ENCODE peak calls at places on chromosomes 16 and 17, in seven cellular contexts. One of them, this sample, is unnamed.

GRCh38 chr17:38421224-38421841 is 6.9 kb upstream of the ARHGAP23 start:
- DNase-seq in ACHN: no peak
- DNase-seq in pancreas: no peak
- DNase-seq in BJ: peak
- DNase-seq in NCI-H187 treated with DMSO at 0.1 percent for 48 hours: no peak
- DNase-seq in NCI-H2081: no peak
- DNase-seq in activated CD4-positive, CD25-positive, alpha-beta regulatory T cell treated with anti-CD3 and anti-CD28 coated beads, Interleukin-2, amount 50 U/mL, for 72 hours: no peak
- DNase-seq in this sample: no peak

GRCh38 chr16:19136549-19137196 is 22.9 kb downstream of the ITPRIPL2 start:
- DNase-seq in pancreas: no peak
- DNase-seq in ACHN: no peak
- DNase-seq in NCI-H2081: no peak
- DNase-seq in NCI-H187 treated with DMSO at 0.1 percent for 48 hours: no peak
- DNase-seq in BJ: no peak
- DNase-seq in activated CD4-positive, CD25-positive, alpha-beta regulatory T cell treated with anti-CD3 and anti-CD28 coated beads, Interleukin-2, amount 50 U/mL, for 72 hours: no peak
- DNase-seq in this sample: no peak

GRCh38 chr17:28494445-28495188 is 11.5 kb upstream of the FOXN1 start:
- DNase-seq in NCI-H2081: peak
- DNase-seq in ACHN: peak
- DNase-seq in activated CD4-positive, CD25-positive, alpha-beta regulatory T cell treated with anti-CD3 and anti-CD28 coated beads, Interleukin-2, amount 50 U/mL, for 72 hours: peak
- DNase-seq in NCI-H187 treated with DMSO at 0.1 percent for 48 hours: no peak
- DNase-seq in BJ: no peak
- DNase-seq in pancreas: peak
- DNase-seq in this sample: peak

GRCh38 chr16:80580109-80580832 is 39.5 kb downstream of the DYNLRB2 start:
- DNase-seq in ACHN: no peak
- DNase-seq in pancreas: no peak
- DNase-seq in NCI-H2081: no peak
- DNase-seq in BJ: no peak
- DNase-seq in activated CD4-positive, CD25-positive, alpha-beta regulatory T cell treated with anti-CD3 and anti-CD28 coated beads, Interleukin-2, amount 50 U/mL, for 72 hours: peak
- DNase-seq in NCI-H187 treated with DMSO at 0.1 percent for 48 hours: no peak
- DNase-seq in this sample: no peak

GRCh38 chr17:61378658-61379456 is 20.8 kb upstream of the TBX2 start:
- DNase-seq in ACHN: no peak
- DNase-seq in pancreas: no peak
- DNase-seq in NCI-H187 treated with DMSO at 0.1 percent for 48 hours: no peak
- DNase-seq in BJ: no peak
- DNase-seq in activated CD4-positive, CD25-positive, alpha-beta regulatory T cell treated with anti-CD3 and anti-CD28 coated beads, Interleukin-2, amount 50 U/mL, for 72 hours: no peak
- DNase-seq in NCI-H2081: no peak
- DNase-seq in this sample: no peak

GRCh38 chr17:31787857-31788570 is 71.0 kb downstream of the COPRS start:
- DNase-seq in activated CD4-positive, CD25-positive, alpha-beta regulatory T cell treated with anti-CD3 and anti-CD28 coated beads, Interleukin-2, amount 50 U/mL, for 72 hours: no peak
- DNase-seq in ACHN: peak
- DNase-seq in BJ: peak
- DNase-seq in NCI-H187 treated with DMSO at 0.1 percent for 48 hours: no peak
- DNase-seq in NCI-H2081: no peak
- DNase-seq in pancreas: no peak
- DNase-seq in this sample: no peak

GRCh38 chr16:11601425-11601824 is 14.7 kb upstream of the LITAF start:
- DNase-seq in activated CD4-positive, CD25-positive, alpha-beta regulatory T cell treated with anti-CD3 and anti-CD28 coated beads, Interleukin-2, amount 50 U/mL, for 72 hours: no peak
- DNase-seq in BJ: no peak
- DNase-seq in NCI-H2081: no peak
- DNase-seq in ACHN: no peak
- DNase-seq in NCI-H187 treated with DMSO at 0.1 percent for 48 hours: no peak
- DNase-seq in pancreas: no peak
- DNase-seq in this sample: no peak

GRCh38 chr17:27810902-27811557 is 10.7 kb upstream of the NOS2 start:
- DNase-seq in BJ: no peak
- DNase-seq in ACHN: no peak
- DNase-seq in activated CD4-positive, CD25-positive, alpha-beta regulatory T cell treated with anti-CD3 and anti-CD28 coated beads, Interleukin-2, amount 50 U/mL, for 72 hours: no peak
- DNase-seq in NCI-H2081: no peak
- DNase-seq in pancreas: no peak
- DNase-seq in NCI-H187 treated with DMSO at 0.1 percent for 48 hours: peak
- DNase-seq in this sample: no peak

GRCh38 chr17:3695129-3695722 is 729 bp downstream of the P2RX5 start:
- DNase-seq in pancreas: no peak
- DNase-seq in BJ: no peak
- DNase-seq in activated CD4-positive, CD25-positive, alpha-beta regulatory T cell treated with anti-CD3 and anti-CD28 coated beads, Interleukin-2, amount 50 U/mL, for 72 hours: no peak
- DNase-seq in NCI-H187 treated with DMSO at 0.1 percent for 48 hours: no peak
- DNase-seq in ACHN: peak
- DNase-seq in NCI-H2081: no peak
- DNase-seq in this sample: no peak

GRCh38 chr17:18261146-18261515 is 669 bp downstream of the MIEF2 start:
- DNase-seq in ACHN: peak
- DNase-seq in BJ: no peak
- DNase-seq in NCI-H2081: no peak
- DNase-seq in NCI-H187 treated with DMSO at 0.1 percent for 48 hours: no peak
- DNase-seq in pancreas: peak
- DNase-seq in activated CD4-positive, CD25-positive, alpha-beta regulatory T cell treated with anti-CD3 and anti-CD28 coated beads, Interleukin-2, amount 50 U/mL, for 72 hours: peak
- DNase-seq in this sample: no peak

GRCh38 chr17:69175812-69176517 is 34.3 kb upstream of the ABCA6 start:
- DNase-seq in ACHN: peak
- DNase-seq in activated CD4-positive, CD25-positive, alpha-beta regulatory T cell treated with anti-CD3 and anti-CD28 coated beads, Interleukin-2, amount 50 U/mL, for 72 hours: no peak
- DNase-seq in BJ: peak
- DNase-seq in pancreas: no peak
- DNase-seq in NCI-H187 treated with DMSO at 0.1 percent for 48 hours: no peak
- DNase-seq in NCI-H2081: no peak
- DNase-seq in this sample: no peak

GRCh38 chr17:68585643-68586042 is 15.5 kb downstream of the FAM20A start:
- DNase-seq in NCI-H2081: no peak
- DNase-seq in pancreas: no peak
- DNase-seq in ACHN: no peak
- DNase-seq in activated CD4-positive, CD25-positive, alpha-beta regulatory T cell treated with anti-CD3 and anti-CD28 coated beads, Interleukin-2, amount 50 U/mL, for 72 hours: no peak
- DNase-seq in NCI-H187 treated with DMSO at 0.1 percent for 48 hours: no peak
- DNase-seq in BJ: no peak
- DNase-seq in this sample: no peak

GRCh38 chr17:9021985-9022552 is 759 bp downstream of the NTN1 start:
- DNase-seq in ACHN: no peak
- DNase-seq in NCI-H2081: no peak
- DNase-seq in NCI-H187 treated with DMSO at 0.1 percent for 48 hours: no peak
- DNase-seq in activated CD4-positive, CD25-positive, alpha-beta regulatory T cell treated with anti-CD3 and anti-CD28 coated beads, Interleukin-2, amount 50 U/mL, for 72 hours: peak
- DNase-seq in BJ: no peak
- DNase-seq in pancreas: peak
- DNase-seq in this sample: no peak

GRCh38 chr16:80924372-80924978 is 82.2 kb downstream of the CMC2 start:
- DNase-seq in pancreas: peak
- DNase-seq in ACHN: no peak
- DNase-seq in BJ: no peak
- DNase-seq in NCI-H2081: no peak
- DNase-seq in NCI-H187 treated with DMSO at 0.1 percent for 48 hours: no peak
- DNase-seq in activated CD4-positive, CD25-positive, alpha-beta regulatory T cell treated with anti-CD3 and anti-CD28 coated beads, Interleukin-2, amount 50 U/mL, for 72 hours: peak
- DNase-seq in this sample: no peak

GRCh38 chr17:74371653-74372147 is 4.4 kb downstream of the GPR142 start:
- DNase-seq in BJ: no peak
- DNase-seq in activated CD4-positive, CD25-positive, alpha-beta regulatory T cell treated with anti-CD3 and anti-CD28 coated beads, Interleukin-2, amount 50 U/mL, for 72 hours: no peak
- DNase-seq in ACHN: no peak
- DNase-seq in NCI-H187 treated with DMSO at 0.1 percent for 48 hours: no peak
- DNase-seq in pancreas: no peak
- DNase-seq in NCI-H2081: no peak
- DNase-seq in this sample: no peak

GRCh38 chr17:81044764-81045589 is 10.0 kb downstream of the BAIAP2 start:
- DNase-seq in BJ: no peak
- DNase-seq in activated CD4-positive, CD25-positive, alpha-beta regulatory T cell treated with anti-CD3 and anti-CD28 coated beads, Interleukin-2, amount 50 U/mL, for 72 hours: no peak
- DNase-seq in NCI-H187 treated with DMSO at 0.1 percent for 48 hours: no peak
- DNase-seq in NCI-H2081: peak
- DNase-seq in pancreas: peak
- DNase-seq in ACHN: peak
- DNase-seq in this sample: peak

GRCh38 chr17:35016369-35016768 is 36.1 kb downstream of the LIG3 start:
- DNase-seq in activated CD4-positive, CD25-positive, alpha-beta regulatory T cell treated with anti-CD3 and anti-CD28 coated beads, Interleukin-2, amount 50 U/mL, for 72 hours: no peak
- DNase-seq in NCI-H187 treated with DMSO at 0.1 percent for 48 hours: no peak
- DNase-seq in NCI-H2081: no peak
- DNase-seq in BJ: no peak
- DNase-seq in ACHN: no peak
- DNase-seq in pancreas: no peak
- DNase-seq in this sample: no peak

GRCh38 chr16:15491430-15491829 is 57.0 kb downstream of the BMERB1 start:
- DNase-seq in BJ: no peak
- DNase-seq in NCI-H2081: no peak
- DNase-seq in pancreas: no peak
- DNase-seq in ACHN: no peak
- DNase-seq in activated CD4-positive, CD25-positive, alpha-beta regulatory T cell treated with anti-CD3 and anti-CD28 coated beads, Interleukin-2, amount 50 U/mL, for 72 hours: no peak
- DNase-seq in NCI-H187 treated with DMSO at 0.1 percent for 48 hours: no peak
- DNase-seq in this sample: no peak

GRCh38 chr17:42608692-42609181 is 437 bp downstream of the RETREG3 start:
- DNase-seq in BJ: no peak
- DNase-seq in ACHN: no peak
- DNase-seq in activated CD4-positive, CD25-positive, alpha-beta regulatory T cell treated with anti-CD3 and anti-CD28 coated beads, Interleukin-2, amount 50 U/mL, for 72 hours: no peak
- DNase-seq in NCI-H2081: no peak
- DNase-seq in NCI-H187 treated with DMSO at 0.1 percent for 48 hours: no peak
- DNase-seq in pancreas: no peak
- DNase-seq in this sample: no peak

GRCh38 chr17:2996938-2997670 is 66.3 kb downstream of the OR1D5 start:
- DNase-seq in pancreas: peak
- DNase-seq in NCI-H187 treated with DMSO at 0.1 percent for 48 hours: no peak
- DNase-seq in BJ: no peak
- DNase-seq in activated CD4-positive, CD25-positive, alpha-beta regulatory T cell treated with anti-CD3 and anti-CD28 coated beads, Interleukin-2, amount 50 U/mL, for 72 hours: no peak
- DNase-seq in ACHN: no peak
- DNase-seq in NCI-H2081: no peak
- DNase-seq in this sample: no peak

GRCh38 chr17:1762906-1763829 is 1.3 kb downstream of the SERPINF1 start:
- DNase-seq in BJ: no peak
- DNase-seq in NCI-H187 treated with DMSO at 0.1 percent for 48 hours: no peak
- DNase-seq in pancreas: no peak
- DNase-seq in ACHN: no peak
- DNase-seq in activated CD4-positive, CD25-positive, alpha-beta regulatory T cell treated with anti-CD3 and anti-CD28 coated beads, Interleukin-2, amount 50 U/mL, for 72 hours: no peak
- DNase-seq in NCI-H2081: no peak
- DNase-seq in this sample: peak

GRCh38 chr17:1720856-1721386 is 3.6 kb upstream of the WDR81 start:
- DNase-seq in ACHN: peak
- DNase-seq in NCI-H187 treated with DMSO at 0.1 percent for 48 hours: no peak
- DNase-seq in activated CD4-positive, CD25-positive, alpha-beta regulatory T cell treated with anti-CD3 and anti-CD28 coated beads, Interleukin-2, amount 50 U/mL, for 72 hours: peak
- DNase-seq in NCI-H2081: peak
- DNase-seq in pancreas: peak
- DNase-seq in BJ: no peak
- DNase-seq in this sample: no peak

GRCh38 chr17:82078433-82078832 is 12.8 kb upstream of the DUS1L start:
- DNase-seq in NCI-H187 treated with DMSO at 0.1 percent for 48 hours: no peak
- DNase-seq in pancreas: no peak
- DNase-seq in ACHN: no peak
- DNase-seq in BJ: no peak
- DNase-seq in activated CD4-positive, CD25-positive, alpha-beta regulatory T cell treated with anti-CD3 and anti-CD28 coated beads, Interleukin-2, amount 50 U/mL, for 72 hours: no peak
- DNase-seq in NCI-H2081: no peak
- DNase-seq in this sample: no peak

GRCh38 chr16:69905171-69905555 is 46.0 kb upstream of the CLEC18A start:
- DNase-seq in pancreas: no peak
- DNase-seq in NCI-H2081: no peak
- DNase-seq in activated CD4-positive, CD25-positive, alpha-beta regulatory T cell treated with anti-CD3 and anti-CD28 coated beads, Interleukin-2, amount 50 U/mL, for 72 hours: no peak
- DNase-seq in BJ: no peak
- DNase-seq in NCI-H187 treated with DMSO at 0.1 percent for 48 hours: no peak
- DNase-seq in ACHN: no peak
- DNase-seq in this sample: no peak

GRCh38 chr17:41416478-41416877 is 7.9 kb downstream of the KRT37 start:
- DNase-seq in pancreas: no peak
- DNase-seq in ACHN: no peak
- DNase-seq in NCI-H2081: no peak
- DNase-seq in NCI-H187 treated with DMSO at 0.1 percent for 48 hours: no peak
- DNase-seq in BJ: no peak
- DNase-seq in activated CD4-positive, CD25-positive, alpha-beta regulatory T cell treated with anti-CD3 and anti-CD28 coated beads, Interleukin-2, amount 50 U/mL, for 72 hours: no peak
- DNase-seq in this sample: no peak

GRCh38 chr17:7634384-7634783 is 4.4 kb downstream of the SHBG start:
- DNase-seq in NCI-H187 treated with DMSO at 0.1 percent for 48 hours: no peak
- DNase-seq in pancreas: no peak
- DNase-seq in activated CD4-positive, CD25-positive, alpha-beta regulatory T cell treated with anti-CD3 and anti-CD28 coated beads, Interleukin-2, amount 50 U/mL, for 72 hours: no peak
- DNase-seq in NCI-H2081: no peak
- DNase-seq in ACHN: peak
- DNase-seq in BJ: no peak
- DNase-seq in this sample: no peak

GRCh38 chr16:30786115-30786935 is 680 bp downstream of the ZNF629 start:
- DNase-seq in pancreas: no peak
- DNase-seq in ACHN: peak
- DNase-seq in activated CD4-positive, CD25-positive, alpha-beta regulatory T cell treated with anti-CD3 and anti-CD28 coated beads, Interleukin-2, amount 50 U/mL, for 72 hours: no peak
- DNase-seq in NCI-H187 treated with DMSO at 0.1 percent for 48 hours: no peak
- DNase-seq in NCI-H2081: no peak
- DNase-seq in BJ: no peak
- DNase-seq in this sample: no peak

GRCh38 chr16:73427177-73427576 is 379.2 kb upstream of the ZFHX3 start:
- DNase-seq in NCI-H2081: no peak
- DNase-seq in pancreas: no peak
- DNase-seq in BJ: no peak
- DNase-seq in NCI-H187 treated with DMSO at 0.1 percent for 48 hours: no peak
- DNase-seq in activated CD4-positive, CD25-positive, alpha-beta regulatory T cell treated with anti-CD3 and anti-CD28 coated beads, Interleukin-2, amount 50 U/mL, for 72 hours: no peak
- DNase-seq in ACHN: no peak
- DNase-seq in this sample: no peak

GRCh38 chr17:55870044-55870443 is 119.2 kb downstream of the PCTP start:
- DNase-seq in NCI-H2081: no peak
- DNase-seq in activated CD4-positive, CD25-positive, alpha-beta regulatory T cell treated with anti-CD3 and anti-CD28 coated beads, Interleukin-2, amount 50 U/mL, for 72 hours: no peak
- DNase-seq in NCI-H187 treated with DMSO at 0.1 percent for 48 hours: no peak
- DNase-seq in BJ: no peak
- DNase-seq in pancreas: no peak
- DNase-seq in ACHN: no peak
- DNase-seq in this sample: no peak

GRCh38 chr16:80060470-80060869 is 459.9 kb upstream of the MAF start:
- DNase-seq in ACHN: no peak
- DNase-seq in activated CD4-positive, CD25-positive, alpha-beta regulatory T cell treated with anti-CD3 and anti-CD28 coated beads, Interleukin-2, amount 50 U/mL, for 72 hours: no peak
- DNase-seq in pancreas: no peak
- DNase-seq in BJ: no peak
- DNase-seq in NCI-H187 treated with DMSO at 0.1 percent for 48 hours: no peak
- DNase-seq in NCI-H2081: no peak
- DNase-seq in this sample: no peak

GRCh38 chr17:75048396-75048933 is 1.4 kb downstream of the KCTD2 start:
- DNase-seq in NCI-H2081: no peak
- DNase-seq in pancreas: peak
- DNase-seq in activated CD4-positive, CD25-positive, alpha-beta regulatory T cell treated with anti-CD3 and anti-CD28 coated beads, Interleukin-2, amount 50 U/mL, for 72 hours: no peak
- DNase-seq in NCI-H187 treated with DMSO at 0.1 percent for 48 hours: no peak
- DNase-seq in BJ: no peak
- DNase-seq in ACHN: no peak
- DNase-seq in this sample: no peak

GRCh38 chr17:81722184-81723120 is 10.4 kb downstream of the SLC25A10 start:
- DNase-seq in activated CD4-positive, CD25-positive, alpha-beta regulatory T cell treated with anti-CD3 and anti-CD28 coated beads, Interleukin-2, amount 50 U/mL, for 72 hours: no peak
- DNase-seq in NCI-H2081: no peak
- DNase-seq in pancreas: peak
- DNase-seq in ACHN: peak
- DNase-seq in BJ: no peak
- DNase-seq in NCI-H187 treated with DMSO at 0.1 percent for 48 hours: no peak
- DNase-seq in this sample: no peak

GRCh38 chr16:67089101-67089500 is 20.6 kb upstream of the PHAF1 start:
- DNase-seq in BJ: no peak
- DNase-seq in activated CD4-positive, CD25-positive, alpha-beta regulatory T cell treated with anti-CD3 and anti-CD28 coated beads, Interleukin-2, amount 50 U/mL, for 72 hours: no peak
- DNase-seq in ACHN: no peak
- DNase-seq in NCI-H2081: no peak
- DNase-seq in pancreas: no peak
- DNase-seq in NCI-H187 treated with DMSO at 0.1 percent for 48 hours: no peak
- DNase-seq in this sample: no peak

GRCh38 chr17:4201231-4201630 is 58.2 kb downstream of the CYB5D2 start:
- DNase-seq in ACHN: no peak
- DNase-seq in NCI-H2081: no peak
- DNase-seq in pancreas: no peak
- DNase-seq in BJ: no peak
- DNase-seq in NCI-H187 treated with DMSO at 0.1 percent for 48 hours: no peak
- DNase-seq in activated CD4-positive, CD25-positive, alpha-beta regulatory T cell treated with anti-CD3 and anti-CD28 coated beads, Interleukin-2, amount 50 U/mL, for 72 hours: no peak
- DNase-seq in this sample: no peak

GRCh38 chr17:38874505-38875419 is 4.9 kb downstream of the LASP1 start:
- DNase-seq in NCI-H187 treated with DMSO at 0.1 percent for 48 hours: no peak
- DNase-seq in BJ: no peak
- DNase-seq in pancreas: no peak
- DNase-seq in NCI-H2081: no peak
- DNase-seq in activated CD4-positive, CD25-positive, alpha-beta regulatory T cell treated with anti-CD3 and anti-CD28 coated beads, Interleukin-2, amount 50 U/mL, for 72 hours: no peak
- DNase-seq in ACHN: no peak
- DNase-seq in this sample: no peak

GRCh38 chr17:65550758-65551157 is 10.7 kb downstream of the AXIN2 start:
- DNase-seq in pancreas: no peak
- DNase-seq in NCI-H2081: no peak
- DNase-seq in NCI-H187 treated with DMSO at 0.1 percent for 48 hours: no peak
- DNase-seq in activated CD4-positive, CD25-positive, alpha-beta regulatory T cell treated with anti-CD3 and anti-CD28 coated beads, Interleukin-2, amount 50 U/mL, for 72 hours: no peak
- DNase-seq in BJ: no peak
- DNase-seq in ACHN: no peak
- DNase-seq in this sample: no peak

GRCh38 chr17:82400206-82400605 is 17.9 kb upstream of the HEXD start:
- DNase-seq in NCI-H187 treated with DMSO at 0.1 percent for 48 hours: no peak
- DNase-seq in activated CD4-positive, CD25-positive, alpha-beta regulatory T cell treated with anti-CD3 and anti-CD28 coated beads, Interleukin-2, amount 50 U/mL, for 72 hours: no peak
- DNase-seq in pancreas: no peak
- DNase-seq in NCI-H2081: no peak
- DNase-seq in ACHN: no peak
- DNase-seq in BJ: no peak
- DNase-seq in this sample: no peak

GRCh38 chr17:51166987-51167931 is 1.0 kb downstream of the NME2 start:
- DNase-seq in NCI-H187 treated with DMSO at 0.1 percent for 48 hours: no peak
- DNase-seq in activated CD4-positive, CD25-positive, alpha-beta regulatory T cell treated with anti-CD3 and anti-CD28 coated beads, Interleukin-2, amount 50 U/mL, for 72 hours: peak
- DNase-seq in ACHN: peak
- DNase-seq in pancreas: peak
- DNase-seq in BJ: no peak
- DNase-seq in NCI-H2081: peak
- DNase-seq in this sample: no peak